ENCODE peak calls at places on chromosomes 11 and 22, in eight cellular contexts. G, Q, K, J, I, Y, R and T are unnamed samples.

GRCh38 chr11:103420593-103420992 is 311.4 kb downstream of the DYNC2H1 start:
- DNase-seq in G (peak), Q (no peak), K (no peak), J (no peak), I (no peak), Y (no peak), R (no peak), T (no peak)

GRCh38 chr11:83682645-83682973 is 396.4 kb upstream of the CCDC90B start:
- DNase-seq in G (no peak), Q (no peak), K (no peak), J (no peak), I (peak), Y (no peak), R (peak), T (no peak)

GRCh38 chr11:6351782-6352181 is 31.5 kb upstream of the CAVIN3 start:
- DNase-seq in G (no peak), Q (no peak), K (no peak), J (no peak), I (no peak), Y (no peak), R (no peak), T (no peak)

GRCh38 chr11:48169706-48170105 is 46.9 kb upstream of the OR4B1 start:
- DNase-seq in G (peak), Q (no peak), K (no peak), J (no peak), I (no peak), Y (no peak), R (peak), T (no peak)

GRCh38 chr11:1078191-1078601 is 3.5 kb downstream of the MUC2 start:
- DNase-seq in G (no peak), Q (no peak), K (no peak), J (no peak), I (no peak), Y (peak), R (no peak), T (no peak)

GRCh38 chr11:61160487-61161189 is 588 bp downstream of the VPS37C start:
- DNase-seq in G (no peak), Q (no peak), K (no peak), J (no peak), I (no peak), Y (no peak), R (no peak), T (no peak)

GRCh38 chr11:60059052-60059451 is 2.6 kb downstream of the MS4A3 start:
- DNase-seq in G (no peak), Q (no peak), K (no peak), J (no peak), I (no peak), Y (no peak), R (no peak), T (no peak)

GRCh38 chr11:130599073-130599654 is 150.7 kb downstream of the ADAMTS15 start:
- DNase-seq in G (no peak), Q (no peak), K (no peak), J (peak), I (no peak), Y (no peak), R (peak), T (no peak)

GRCh38 chr22:45271667-45272188 is 13.0 kb upstream of the UPK3A start:
- DNase-seq in G (no peak), Q (no peak), K (no peak), J (no peak), I (no peak), Y (no peak), R (peak), T (peak)

GRCh38 chr11:57240007-57240406 is 3.0 kb upstream of the APLNR start:
- DNase-seq in G (no peak), Q (no peak), K (no peak), J (no peak), I (no peak), Y (no peak), R (no peak), T (no peak)

GRCh38 chr11:57233702-57234101 is 3.3 kb downstream of the APLNR start:
- DNase-seq in G (no peak), Q (no peak), K (no peak), J (no peak), I (no peak), Y (no peak), R (no peak), T (no peak)

GRCh38 chr11:57239348-57239747 is 2.3 kb upstream of the APLNR start:
- DNase-seq in G (no peak), Q (no peak), K (no peak), J (no peak), I (no peak), Y (no peak), R (no peak), T (no peak)

GRCh38 chr11:57237204-57237681 is at the start of gene APLNR:
- DNase-seq in G (no peak), Q (no peak), K (no peak), J (no peak), I (no peak), Y (no peak), R (peak), T (no peak)

DNA sequence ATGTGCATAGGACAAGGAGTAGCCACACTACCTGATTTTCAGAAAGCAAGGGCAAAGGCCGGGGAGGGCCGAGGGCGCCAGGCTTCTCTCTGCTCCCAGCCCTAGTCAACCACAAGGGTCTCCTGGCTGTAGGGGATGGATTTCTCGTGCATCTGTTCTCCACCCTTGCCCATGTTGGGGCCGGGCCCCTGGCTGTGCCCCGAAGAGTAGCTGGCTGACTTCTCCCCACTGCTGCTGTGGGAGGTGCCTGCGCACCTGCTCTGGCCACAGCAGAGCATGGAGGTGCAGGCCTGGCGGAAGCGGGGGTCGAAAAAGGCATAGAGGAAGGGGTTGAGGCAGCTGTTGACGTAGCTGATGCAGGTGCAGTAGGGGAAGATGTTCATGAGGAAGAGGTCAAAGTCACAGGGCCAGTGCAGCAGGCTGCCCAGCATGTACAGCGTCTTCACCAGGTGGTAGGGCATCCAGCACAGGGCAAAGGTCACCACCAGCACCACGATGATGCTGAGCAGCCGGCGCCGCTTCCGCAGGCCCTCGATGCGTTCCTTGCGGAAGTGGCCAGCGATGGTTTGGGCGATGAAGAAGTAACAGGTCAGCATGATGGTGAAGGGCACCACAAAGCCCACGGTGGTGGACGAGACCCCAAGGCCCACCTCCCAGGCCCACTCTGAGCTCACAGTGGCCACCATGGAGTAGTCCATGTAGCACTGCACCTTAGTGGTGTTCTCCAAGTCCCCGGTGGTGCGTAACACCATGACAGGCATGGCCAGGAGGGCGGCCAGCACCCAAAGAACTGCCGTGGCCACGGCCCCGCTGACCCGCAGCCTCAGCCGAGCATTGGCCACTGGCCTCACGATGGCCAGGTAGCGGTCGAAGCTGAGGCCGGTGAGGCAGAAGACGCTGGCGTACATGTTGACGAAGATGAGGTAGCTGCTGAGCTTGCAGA is 1.0 kb downstream of the APLNR start:
- DNase-seq in G (no peak), Q (no peak), K (no peak), J (no peak), I (no peak), Y (no peak), R (no peak), T (no peak)
- H3K4me3 ChIP-seq in G (no peak), Q (no peak), K (no peak), J (no peak), I (no peak), Y (peak), R (peak), T (no peak)

GRCh38 chr11:46220313-46220712 is 57.1 kb upstream of the CREB3L1 start:
- DNase-seq in G (no peak), Q (no peak), K (no peak), J (no peak), I (no peak), Y (no peak), R (no peak), T (no peak)

GRCh38 chr11:46216765-46217089 is 60.7 kb upstream of the CREB3L1 start:
- DNase-seq in G (no peak), Q (no peak), K (no peak), J (no peak), I (no peak), Y (no peak), R (no peak), T (no peak)

GRCh38 chr11:46212720-46213119 is 64.7 kb upstream of the CREB3L1 start:
- DNase-seq in G (no peak), Q (no peak), K (no peak), J (no peak), I (no peak), Y (no peak), R (no peak), T (no peak)

GRCh38 chr11:46215208-46215931 is 62.1 kb upstream of the CREB3L1 start:
- DNase-seq in G (no peak), Q (no peak), K (no peak), J (no peak), I (no peak), Y (no peak), R (no peak), T (no peak)

DNA sequence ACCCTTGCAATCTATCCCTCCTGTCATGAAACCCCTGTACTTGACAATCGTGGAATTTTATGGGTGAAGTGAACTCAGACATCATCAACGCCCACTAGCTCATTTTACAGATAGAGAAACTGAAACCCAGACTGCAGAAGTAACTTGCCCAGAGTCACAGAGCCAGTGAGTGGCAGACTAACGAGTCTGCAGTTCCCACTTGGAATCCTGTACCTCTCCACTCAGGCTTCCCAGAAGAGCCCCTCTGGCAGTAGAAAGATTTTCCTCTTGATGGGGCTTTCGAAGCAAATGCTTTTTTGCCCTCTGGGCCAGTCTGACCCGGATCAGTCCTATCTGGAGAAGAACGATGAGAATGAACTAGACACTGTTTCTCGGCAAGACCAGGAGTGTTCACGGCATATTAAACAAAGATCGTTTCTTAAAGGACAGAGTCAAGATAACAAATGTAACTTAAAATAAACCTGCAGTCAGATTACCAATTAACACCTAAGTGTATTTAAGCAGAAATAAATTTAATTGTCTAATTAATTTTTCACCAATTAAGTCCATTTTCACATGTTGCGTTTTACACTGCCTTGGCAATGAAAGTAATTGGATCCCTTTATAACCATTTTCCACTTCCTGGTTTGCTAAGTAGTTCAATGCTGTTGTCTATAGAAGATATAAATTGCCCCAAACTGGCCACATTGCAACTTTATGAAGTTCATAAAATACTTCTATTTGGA is 61.3 kb upstream of the CREB3L1 start:
- DNase-seq in G (no peak), Q (no peak), K (no peak), J (no peak), I (no peak), Y (no peak), R (no peak), T (no peak)
- H3K27ac ChIP-seq in G (no peak), Q (no peak), K (no peak), J (no peak), I (no peak), Y (no peak), R (no peak), T (no peak)

DNA sequence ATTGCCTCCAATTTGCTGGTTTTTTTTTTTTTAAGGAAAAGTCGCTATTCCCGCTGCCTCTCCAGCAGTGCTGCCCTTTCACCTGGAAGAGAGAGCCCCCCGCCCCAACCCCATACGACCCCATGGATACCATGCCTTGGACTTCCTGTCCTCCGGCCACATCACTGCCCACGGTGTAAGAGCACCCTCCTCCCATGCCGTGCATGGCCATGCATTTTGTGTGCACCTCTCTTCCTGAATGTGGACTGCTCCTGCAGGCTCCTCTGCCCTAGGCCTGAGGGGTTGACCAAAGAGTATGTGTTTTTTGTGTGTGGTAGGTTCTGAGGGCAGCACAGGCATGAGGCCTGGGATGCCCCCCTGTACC is 65.6 kb upstream of the SPON1 start:
- DNase-seq in G (no peak), Q (no peak), K (no peak), J (no peak), I (peak), Y (no peak), R (no peak), T (no peak)
- H3K4me3 ChIP-seq in G (no peak), Q (no peak), K (no peak), J (no peak), I (peak), Y (no peak), R (no peak), T (no peak)

GRCh38 chr11:35009191-35009940 is 92.9 kb downstream of the PDHX start:
- DNase-seq in G (no peak), Q (no peak), K (no peak), J (no peak), I (no peak), Y (no peak), R (no peak), T (peak)

GRCh38 chr11:35005156-35005780 is 88.8 kb downstream of the PDHX start:
- DNase-seq in G (no peak), Q (no peak), K (no peak), J (no peak), I (no peak), Y (no peak), R (no peak), T (no peak)

GRCh38 chr11:35003658-35004057 is 87.2 kb downstream of the PDHX start:
- DNase-seq in G (no peak), Q (no peak), K (no peak), J (no peak), I (no peak), Y (no peak), R (no peak), T (no peak)

GRCh38 chr11:35007277-35007676 is 90.9 kb downstream of the PDHX start:
- DNase-seq in G (no peak), Q (no peak), K (no peak), J (no peak), I (no peak), Y (no peak), R (no peak), T (no peak)

GRCh38 chr11:35006389-35007128 is 90.1 kb downstream of the PDHX start:
- DNase-seq in G (no peak), Q (no peak), K (no peak), J (no peak), I (peak), Y (no peak), R (no peak), T (no peak)
- H3K27ac ChIP-seq in G (no peak), Q (no peak), K (no peak), J (no peak), I (no peak), Y (peak), R (no peak), T (no peak)

DNA sequence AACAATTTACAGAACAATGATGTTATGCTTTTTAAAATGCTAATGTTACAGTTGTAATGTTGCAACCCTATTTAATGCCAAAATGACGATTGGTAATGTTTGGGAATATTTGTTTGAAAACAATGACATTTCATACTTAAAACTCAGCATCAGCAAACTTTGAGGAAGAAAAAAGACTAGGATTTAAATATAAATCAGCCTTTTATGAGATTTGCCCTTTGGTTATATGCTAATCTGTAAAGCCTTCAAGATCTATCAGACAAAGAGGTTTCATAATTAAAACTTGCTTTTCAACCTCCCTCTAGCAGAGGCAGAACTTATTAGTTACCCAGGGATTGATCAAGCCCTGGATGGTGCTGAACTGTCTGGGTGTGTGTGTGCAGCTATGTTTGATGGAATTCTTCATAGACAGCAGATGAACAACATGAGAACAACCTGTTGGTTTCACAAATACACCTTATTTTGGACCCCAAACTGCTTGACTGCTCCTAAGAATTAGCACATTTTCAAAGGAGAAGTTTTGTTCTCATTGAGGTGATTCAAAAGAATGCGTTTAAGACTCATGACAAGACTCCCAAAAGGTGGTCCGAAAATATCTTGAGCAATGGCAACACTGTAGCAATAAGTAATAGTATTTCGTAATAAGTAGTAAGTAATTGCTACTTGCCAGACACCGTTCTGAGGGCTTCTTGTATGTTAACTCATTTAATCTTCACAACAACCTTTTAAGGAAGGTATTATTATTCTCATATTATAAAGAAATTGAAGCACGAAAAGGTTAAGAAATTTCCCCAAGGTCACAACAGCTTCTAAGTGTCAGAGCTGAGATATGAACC is 183.8 kb upstream of the SORL1-AS1 start:
- DNase-seq in G (no peak), Q (no peak), K (no peak), J (no peak), I (no peak), Y (no peak), R (no peak), T (no peak)
- H3K4me3 ChIP-seq in G (no peak), Q (no peak), K (no peak), J (no peak), I (no peak), Y (no peak), R (no peak), T (no peak)